ENCODE peak calls at places on chromosomes 2 and 18, in eight cellular contexts. One of them, this sample, is unnamed.

GRCh38 chr2:120769787-120770120 is 34.1 kb downstream of the GLI2 start:
- DNase-seq in mammary epithelial cell: no peak
- DNase-seq in heart left ventricle: no peak
- DNase-seq in right cardiac atrium: no peak
- DNase-seq in uterus: peak
- DNase-seq in tibial artery: no peak
- DNase-seq in PC-3: no peak
- DNase-seq in small intestine: no peak
- DNase-seq in this sample: peak

GRCh38 chr2:154402138-154402714 is 296.3 kb upstream of the KCNJ3 start:
- DNase-seq in tibial artery: no peak
- DNase-seq in uterus: no peak
- DNase-seq in heart left ventricle: no peak
- DNase-seq in mammary epithelial cell: peak
- DNase-seq in PC-3: peak
- DNase-seq in right cardiac atrium: no peak
- DNase-seq in small intestine: peak
- DNase-seq in this sample: no peak

GRCh38 chr2:16537347-16537746 is 128.3 kb downstream of the CYRIA start:
- DNase-seq in uterus: no peak
- DNase-seq in heart left ventricle: no peak
- DNase-seq in PC-3: peak
- DNase-seq in mammary epithelial cell: peak
- DNase-seq in tibial artery: no peak
- DNase-seq in small intestine: no peak
- DNase-seq in right cardiac atrium: no peak
- DNase-seq in this sample: no peak

GRCh38 chr2:118842687-118843491 is 4.6 kb downstream of the EN1 start:
- DNase-seq in uterus: no peak
- DNase-seq in right cardiac atrium: no peak
- DNase-seq in tibial artery: no peak
- DNase-seq in heart left ventricle: no peak
- DNase-seq in small intestine: no peak
- DNase-seq in mammary epithelial cell: no peak
- DNase-seq in PC-3: no peak
- DNase-seq in this sample: no peak

GRCh38 chr18:36035253-36035652 is 32.1 kb downstream of the RPRD1A start:
- DNase-seq in mammary epithelial cell: no peak
- DNase-seq in uterus: no peak
- DNase-seq in heart left ventricle: no peak
- DNase-seq in right cardiac atrium: no peak
- DNase-seq in tibial artery: no peak
- DNase-seq in small intestine: no peak
- DNase-seq in PC-3: no peak
- DNase-seq in this sample: no peak

GRCh38 chr2:13536941-13537340 is 820.2 kb downstream of the TRIB2 start:
- DNase-seq in heart left ventricle: no peak
- DNase-seq in PC-3: no peak
- DNase-seq in tibial artery: no peak
- DNase-seq in right cardiac atrium: no peak
- DNase-seq in mammary epithelial cell: no peak
- DNase-seq in small intestine: no peak
- DNase-seq in uterus: no peak
- DNase-seq in this sample: no peak

GRCh38 chr18:79405781-79406575 is 10.2 kb downstream of the NFATC1 start:
- DNase-seq in small intestine: peak
- DNase-seq in tibial artery: peak
- DNase-seq in right cardiac atrium: peak
- DNase-seq in heart left ventricle: peak
- DNase-seq in mammary epithelial cell: no peak
- DNase-seq in PC-3: no peak
- DNase-seq in uterus: no peak
- DNase-seq in this sample: peak

GRCh38 chr2:25250331-25251031 is 82.1 kb upstream of the POMC start:
- DNase-seq in small intestine: no peak
- DNase-seq in uterus: no peak
- DNase-seq in tibial artery: no peak
- DNase-seq in heart left ventricle: no peak
- DNase-seq in PC-3: no peak
- DNase-seq in mammary epithelial cell: peak
- DNase-seq in right cardiac atrium: peak
- DNase-seq in this sample: no peak

GRCh38 chr2:234203135-234203984 is 152.9 kb downstream of the SPP2 start:
- DNase-seq in small intestine: peak
- DNase-seq in mammary epithelial cell: peak
- DNase-seq in uterus: no peak
- DNase-seq in heart left ventricle: peak
- DNase-seq in PC-3: peak
- DNase-seq in right cardiac atrium: no peak
- DNase-seq in tibial artery: no peak
- DNase-seq in this sample: no peak

GRCh38 chr2:11858883-11859282 is 112.5 kb downstream of the LPIN1 start:
- DNase-seq in uterus: no peak
- DNase-seq in mammary epithelial cell: no peak
- DNase-seq in PC-3: no peak
- DNase-seq in heart left ventricle: no peak
- DNase-seq in small intestine: no peak
- DNase-seq in tibial artery: no peak
- DNase-seq in right cardiac atrium: no peak
- DNase-seq in this sample: no peak

GRCh38 chr18:45222200-45222599 is 393.1 kb upstream of the SLC14A2 start:
- DNase-seq in heart left ventricle: no peak
- DNase-seq in uterus: no peak
- DNase-seq in mammary epithelial cell: no peak
- DNase-seq in PC-3: no peak
- DNase-seq in small intestine: no peak
- DNase-seq in right cardiac atrium: no peak
- DNase-seq in tibial artery: no peak
- DNase-seq in this sample: no peak

GRCh38 chr18:42157878-42158277 is 202.8 kb downstream of the PIK3C3 start:
- DNase-seq in PC-3: no peak
- DNase-seq in mammary epithelial cell: no peak
- DNase-seq in tibial artery: no peak
- DNase-seq in uterus: no peak
- DNase-seq in heart left ventricle: no peak
- DNase-seq in right cardiac atrium: no peak
- DNase-seq in small intestine: no peak
- DNase-seq in this sample: no peak

GRCh38 chr2:58503909-58504308 is 262.8 kb upstream of the FANCL start:
- DNase-seq in mammary epithelial cell: no peak
- DNase-seq in uterus: no peak
- DNase-seq in tibial artery: no peak
- DNase-seq in small intestine: no peak
- DNase-seq in heart left ventricle: no peak
- DNase-seq in right cardiac atrium: no peak
- DNase-seq in PC-3: no peak
- DNase-seq in this sample: no peak

DNA sequence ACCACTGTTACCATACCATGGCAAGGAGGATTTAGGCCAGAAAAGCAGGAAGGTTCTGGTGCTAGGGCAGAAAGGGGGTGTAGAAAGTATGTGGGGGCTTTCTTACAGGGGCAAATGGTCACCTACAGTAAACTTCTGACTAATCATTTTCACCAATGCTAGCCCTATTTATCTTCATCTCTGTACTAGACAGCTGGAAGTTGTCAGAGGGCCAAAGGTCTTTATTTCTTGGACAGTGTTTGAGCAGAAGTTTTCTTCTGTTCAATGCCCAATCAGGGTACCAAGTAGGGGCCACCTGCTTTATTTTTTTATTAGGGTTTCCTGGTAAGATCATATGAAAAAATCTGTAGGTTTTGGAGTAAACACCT is 37.6 kb downstream of the MAP4K4 start:
- DNase-seq in mammary epithelial cell: no peak
- DNase-seq in heart left ventricle: no peak
- DNase-seq in uterus: no peak
- DNase-seq in right cardiac atrium: no peak
- DNase-seq in tibial artery: no peak
- DNase-seq in small intestine: peak
- DNase-seq in PC-3: no peak
- DNase-seq in this sample: no peak
- H3K4me3 ChIP-seq in mammary epithelial cell: no peak
- H3K4me3 ChIP-seq in heart left ventricle: no peak
- H3K4me3 ChIP-seq in uterus: no peak
- H3K4me3 ChIP-seq in right cardiac atrium: no peak
- H3K4me3 ChIP-seq in tibial artery: no peak
- H3K4me3 ChIP-seq in small intestine: no peak
- H3K4me3 ChIP-seq in PC-3: no peak
- H3K4me3 ChIP-seq in this sample: no peak

GRCh38 chr2:231604101-231604684 is 11.5 kb downstream of the TEX44 start:
- DNase-seq in PC-3: no peak
- DNase-seq in right cardiac atrium: peak
- DNase-seq in uterus: peak
- DNase-seq in tibial artery: peak
- DNase-seq in heart left ventricle: peak
- DNase-seq in small intestine: no peak
- DNase-seq in mammary epithelial cell: peak
- DNase-seq in this sample: peak
- H3K27ac ChIP-seq in PC-3: peak
- H3K27ac ChIP-seq in right cardiac atrium: peak
- H3K27ac ChIP-seq in uterus: peak
- H3K27ac ChIP-seq in tibial artery: peak
- H3K27ac ChIP-seq in heart left ventricle: peak
- H3K27ac ChIP-seq in small intestine: peak
- H3K27ac ChIP-seq in mammary epithelial cell: peak
- H3K27ac ChIP-seq in this sample: peak

GRCh38 chr18:63848159-63848558 is 39.3 kb upstream of the SERPINB2 start:
- DNase-seq in small intestine: peak
- DNase-seq in right cardiac atrium: no peak
- DNase-seq in tibial artery: no peak
- DNase-seq in mammary epithelial cell: peak
- DNase-seq in heart left ventricle: no peak
- DNase-seq in uterus: no peak
- DNase-seq in PC-3: peak
- DNase-seq in this sample: no peak
- H3K4me3 ChIP-seq in small intestine: no peak
- H3K4me3 ChIP-seq in right cardiac atrium: no peak
- H3K4me3 ChIP-seq in tibial artery: no peak
- H3K4me3 ChIP-seq in mammary epithelial cell: no peak
- H3K4me3 ChIP-seq in heart left ventricle: no peak
- H3K4me3 ChIP-seq in uterus: no peak
- H3K4me3 ChIP-seq in PC-3: no peak
- H3K4me3 ChIP-seq in this sample: no peak

GRCh38 chr2:180707175-180707866 is 273.1 kb upstream of the UBE2E3 start:
- DNase-seq in heart left ventricle: no peak
- DNase-seq in small intestine: peak
- DNase-seq in PC-3: no peak
- DNase-seq in uterus: no peak
- DNase-seq in right cardiac atrium: no peak
- DNase-seq in mammary epithelial cell: no peak
- DNase-seq in tibial artery: no peak
- DNase-seq in this sample: no peak
- H3K27ac ChIP-seq in heart left ventricle: no peak
- H3K27ac ChIP-seq in small intestine: no peak
- H3K27ac ChIP-seq in PC-3: peak
- H3K27ac ChIP-seq in uterus: no peak
- H3K27ac ChIP-seq in right cardiac atrium: no peak
- H3K27ac ChIP-seq in mammary epithelial cell: no peak
- H3K27ac ChIP-seq in tibial artery: no peak
- H3K27ac ChIP-seq in this sample: no peak

DNA sequence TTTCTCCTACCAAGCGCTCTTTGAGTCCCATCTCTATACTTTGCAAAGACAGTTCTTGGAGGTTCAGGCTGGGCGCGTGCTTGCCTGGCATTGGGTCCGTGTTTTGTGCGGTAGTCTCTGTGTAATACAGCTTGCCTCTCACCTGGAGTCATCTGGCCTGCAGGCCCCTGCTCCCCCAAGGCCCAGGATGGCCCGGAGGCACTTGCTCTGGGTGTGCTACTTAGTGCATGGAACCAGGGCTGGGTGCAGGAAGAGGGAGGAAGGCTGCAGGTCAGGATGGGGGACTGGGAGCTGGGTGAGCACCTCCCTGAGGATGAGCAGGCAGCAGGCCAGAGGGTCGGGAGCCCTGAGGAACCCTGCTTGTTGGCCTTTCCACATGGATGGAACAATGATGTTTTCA is 220.9 kb downstream of the LDLRAD4 start:
- DNase-seq in uterus: no peak
- DNase-seq in small intestine: no peak
- DNase-seq in tibial artery: no peak
- DNase-seq in right cardiac atrium: peak
- DNase-seq in heart left ventricle: no peak
- DNase-seq in PC-3: no peak
- DNase-seq in mammary epithelial cell: no peak
- DNase-seq in this sample: no peak
- H3K4me3 ChIP-seq in uterus: no peak
- H3K4me3 ChIP-seq in small intestine: no peak
- H3K4me3 ChIP-seq in tibial artery: no peak
- H3K4me3 ChIP-seq in right cardiac atrium: no peak
- H3K4me3 ChIP-seq in heart left ventricle: no peak
- H3K4me3 ChIP-seq in PC-3: no peak
- H3K4me3 ChIP-seq in mammary epithelial cell: no peak
- H3K4me3 ChIP-seq in this sample: no peak

This sample was measured in heart right ventricle.